ENCODE peak calls at places on chromosomes 2 and 18, in five cellular contexts. P is A549, J is uterus, L is tibial nerve, G is body of pancreas. X is an unnamed sample.

GRCh38 chr2:75612862-75613243 is 33.7 kb upstream of the MRPL19 start:
- DNase-seq in P (no peak), J (no peak), L (no peak), G (no peak), X (no peak)

GRCh38 chr2:16318474-16319195 is 347.0 kb downstream of the CYRIA start:
- DNase-seq in P (no peak), J (no peak), L (no peak), G (no peak), X (no peak)

GRCh38 chr2:135473567-135473966 is 57.5 kb downstream of the ZRANB3 start:
- DNase-seq in P (peak; percentile 27), J (no peak), L (no peak), G (no peak), X (no peak)

GRCh38 chr2:190835303-190835930 is 45.2 kb upstream of the GLS start:
- DNase-seq in P (peak; percentile 56), J (peak; percentile 61), L (peak; percentile 36), G (peak; percentile 25), X (peak; percentile 38)

GRCh38 chr2:29628078-29628765 is 293.2 kb downstream of the ALK start:
- DNase-seq in P (no peak), J (no peak), L (no peak), G (no peak), X (no peak)

GRCh38 chr2:220096406-220096805 is 469.0 kb downstream of the SLC4A3 start:
- DNase-seq in P (no peak), J (no peak), L (no peak), G (no peak), X (no peak)

GRCh38 chr2:196263181-196263747 is 91.9 kb upstream of the STK17B start:
- DNase-seq in P (no peak), J (no peak), L (no peak), G (no peak), X (no peak)

GRCh38 chr2:237210763-237211162 is 125.1 kb downstream of the COPS8 start:
- DNase-seq in P (no peak), J (no peak), L (no peak), G (no peak), X (no peak)

GRCh38 chr2:11123856-11124759 is 31.2 kb upstream of the SLC66A3 start:
- DNase-seq in P (peak; percentile 77), J (no peak), L (peak; percentile 52), G (peak; percentile 80), X (peak; percentile 67)

GRCh38 chr2:72887032-72887835 is at the start of gene SPR:
- DNase-seq in P (peak; percentile 85), J (peak; percentile 68), L (peak; percentile 55), G (peak; percentile 84), X (peak; percentile 77)

GRCh38 chr18:25661836-25662235 is 309.9 kb upstream of the ZNF521 start:
- DNase-seq in P (no peak), J (no peak), L (no peak), G (no peak), X (no peak)

GRCh38 chr2:219769044-219770030 is 141.9 kb downstream of the SLC4A3 start:
- DNase-seq in P (no peak), J (peak; percentile 68), L (no peak), G (no peak), X (peak; percentile 15)

GRCh38 chr2:16973586-16974274 is 308.1 kb upstream of the CYRIA start:
- DNase-seq in P (no peak), J (no peak), L (no peak), G (no peak), X (no peak)

GRCh38 chr2:133418021-133418420 is 150.2 kb downstream of the NCKAP5 start:
- DNase-seq in P (no peak), J (no peak), L (no peak), G (no peak), X (no peak)

GRCh38 chr18:67001052-67001451 is 397.2 kb upstream of the CDH19 start:
- DNase-seq in P (no peak), J (no peak), L (no peak), G (no peak), X (no peak)

GRCh38 chr2:242012956-242013764 is 143.6 kb downstream of the RTP5 start:
- DNase-seq in P (no peak), J (peak; percentile 6), L (no peak), G (no peak), X (no peak)

GRCh38 chr18:55119434-55119833 is 160.2 kb upstream of the CCDC68 start:
- DNase-seq in P (no peak), J (no peak), L (no peak), G (no peak), X (no peak)

GRCh38 chr18:68244786-68245185 is 470.1 kb downstream of the TMX3 start:
- DNase-seq in P (no peak), J (no peak), L (no peak), G (no peak), X (no peak)

GRCh38 chr18:13136689-13137040 is 81.9 kb upstream of the LDLRAD4 start:
- DNase-seq in P (no peak), J (peak; percentile 40), L (no peak), G (no peak), X (no peak)

GRCh38 chr18:48889115-48889941 is 61.4 kb downstream of the SMAD7 start:
- DNase-seq in P (no peak), J (peak; percentile 71), L (no peak), G (peak; percentile 53), X (no peak)

GRCh38 chr2:42171396-42171971 is 2.3 kb downstream of the EML4 start:
- DNase-seq in P (no peak), J (no peak), L (no peak), G (no peak), X (no peak)

GRCh38 chr2:7966032-7966431 is 715.8 kb upstream of the ID2 start:
- DNase-seq in P (no peak), J (no peak), L (no peak), G (no peak), X (no peak)

GRCh38 chr18:62128157-62128556 is 58.7 kb downstream of the PIGN start:
- DNase-seq in P (no peak), J (no peak), L (no peak), G (no peak), X (no peak)

GRCh38 chr2:23449831-23450331 is 64.9 kb downstream of the KLHL29 start:
- DNase-seq in P (no peak), J (no peak), L (no peak), G (no peak), X (no peak)

GRCh38 chr2:43328157-43328556 is 101.8 kb upstream of the ZFP36L2 start:
- DNase-seq in P (no peak), J (no peak), L (no peak), G (no peak), X (no peak)

GRCh38 chr2:18118703-18119102 is 240.2 kb downstream of the KCNS3 start:
- DNase-seq in P (no peak), J (no peak), L (no peak), G (no peak), X (no peak)

GRCh38 chr2:10908195-10908594 is 3.5 kb upstream of the KCNF1 start:
- DNase-seq in P (no peak), J (no peak), L (no peak), G (no peak), X (no peak)

GRCh38 chr2:158488442-158489216 is 31.9 kb downstream of the PKP4 start:
- DNase-seq in P (no peak), J (no peak), L (no peak), G (no peak), X (no peak)

GRCh38 chr2:126685629-126686028 is 29.7 kb downstream of the GYPC start:
- DNase-seq in P (no peak), J (no peak), L (no peak), G (no peak), X (no peak)

GRCh38 chr2:126855606-126856005 is 43.1 kb upstream of the TEX51 start:
- DNase-seq in P (no peak), J (no peak), L (no peak), G (no peak), X (no peak)

GRCh38 chr2:163731735-163732134 is 4.1 kb downstream of the FIGN start:
- DNase-seq in P (no peak), J (no peak), L (no peak), G (no peak), X (no peak)

DNA sequence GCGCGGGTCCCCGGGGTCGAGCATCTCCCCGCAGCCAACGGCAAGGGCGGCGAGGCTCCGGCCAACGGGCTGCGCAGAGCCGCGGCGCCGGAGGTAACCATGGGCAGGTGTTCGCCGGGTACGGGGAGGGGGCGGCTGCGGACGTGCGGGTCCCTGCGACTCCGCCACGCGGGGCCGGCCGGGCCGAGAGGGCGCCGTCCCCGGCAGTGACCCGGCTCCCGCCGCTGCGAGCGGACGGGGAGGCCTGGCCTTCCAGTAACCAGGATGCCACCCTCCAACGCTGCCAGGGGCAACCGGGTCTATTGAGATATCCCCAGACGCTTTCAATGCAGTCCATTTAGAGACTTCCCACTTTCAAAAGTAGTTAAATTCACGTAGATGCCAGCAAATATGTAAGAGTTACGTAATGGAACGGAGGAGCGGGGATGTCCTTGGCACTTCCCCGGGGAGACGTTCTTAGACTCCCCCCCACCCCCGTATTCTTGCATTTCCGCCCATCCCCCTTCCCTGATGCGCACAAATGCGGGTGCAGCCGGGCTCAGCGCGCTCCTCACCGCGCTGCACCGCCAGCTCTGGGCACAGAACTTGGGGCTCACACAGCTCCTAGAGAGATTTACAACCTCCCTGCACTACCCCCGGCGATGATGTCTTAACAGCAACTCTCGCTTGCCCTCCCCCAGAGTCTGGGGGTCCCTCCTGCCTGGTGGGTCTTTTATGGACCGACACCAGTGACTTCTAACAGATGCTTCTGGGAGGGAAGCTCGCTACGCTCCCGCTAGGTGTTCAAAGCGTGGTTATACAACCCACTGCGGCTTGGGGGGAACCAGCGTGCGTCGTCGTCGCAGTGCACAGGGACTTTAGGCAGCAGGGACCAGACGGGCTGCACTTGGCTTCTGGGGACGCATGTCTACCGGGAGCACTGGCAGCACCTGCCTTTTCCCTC is 657 bp downstream of the SGPP2 start:
- DNase-seq in P (no peak), J (no peak), L (no peak), G (peak; percentile 20), X (no peak)
- TF ChIP-seq POLR2A in P (no peak), J (no peak), L (no peak), G (no peak), X (no peak)

GRCh38 chr2:121736462-121737336 is at the start of gene NIFK:
- DNase-seq in P (peak; percentile 98), J (peak; percentile 99), L (peak; percentile 99), G (peak; percentile 99), X (peak; percentile 90)
- TF ChIP-seq POLR2A in P (peak; percentile 76), J (peak; percentile 31), L (peak; percentile 50), G (peak; percentile 75), X (peak; percentile 71)

DNA sequence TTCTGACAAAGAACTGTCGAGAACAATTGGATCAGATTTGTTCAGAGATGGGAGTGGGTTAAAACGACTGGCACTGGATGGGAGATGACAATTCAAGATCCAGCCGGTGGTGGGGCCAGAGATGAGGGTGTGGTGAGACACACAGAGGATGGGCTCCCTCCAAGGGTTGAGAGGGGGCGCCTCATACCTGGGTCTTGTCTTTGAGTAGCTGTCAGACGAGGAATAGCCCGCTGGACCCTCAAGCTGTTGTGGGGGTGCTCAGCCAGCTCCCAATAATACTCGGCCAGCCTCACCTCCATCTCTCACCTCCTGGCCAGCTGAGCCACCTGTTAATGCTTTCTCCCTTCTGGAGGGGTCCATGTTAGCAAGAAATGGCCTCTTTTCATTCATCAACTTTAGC is 14.0 kb downstream of the INPP5D start:
- DNase-seq in P (no peak), J (no peak), L (no peak), G (no peak), X (no peak)
- TF ChIP-seq POLR2A in P (no peak), J (no peak), L (no peak), G (no peak), X (no peak)

DNA sequence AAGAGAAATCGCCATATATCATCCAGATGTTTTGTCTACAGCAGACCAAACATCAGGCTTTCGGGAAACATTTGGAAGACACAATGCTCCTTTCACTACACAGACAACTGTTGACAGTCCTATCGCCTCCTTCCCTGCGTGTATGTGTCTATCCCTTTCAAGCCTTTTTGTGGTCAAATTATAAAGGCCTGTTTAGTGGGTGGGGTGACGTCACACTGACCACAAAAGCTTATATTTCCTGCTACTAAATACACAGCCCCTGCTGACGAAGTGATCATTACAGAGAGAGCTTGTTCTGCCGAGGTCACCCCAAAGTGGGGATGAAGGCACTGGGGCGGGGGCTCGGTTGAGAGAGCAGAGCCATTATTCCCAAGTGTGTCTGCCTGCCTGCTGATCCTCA is 302.7 kb upstream of the TNP1 start:
- DNase-seq in P (no peak), J (no peak), L (no peak), G (no peak), X (no peak)
- TF ChIP-seq POLR2A in P (no peak), J (no peak), L (no peak), G (no peak), X (no peak)

X was measured in H54.